ENCODE peak calls at places on chromosome 22, in five cellular contexts. One of them, this sample, is unnamed.

GRCh38 chr22:37043828-37044538 is 7.6 kb upstream of the KCTD17 start:
- DNase-seq in astrocyte of the cerebellum: no peak
- DNase-seq in left cardiac atrium: peak; percentile 58
- DNase-seq in mucosa of gallbladder: peak; percentile 81
- DNase-seq in GM23338: peak; percentile 68
- DNase-seq in this sample: no peak

GRCh38 chr22:49582171-49582570 is 245.5 kb downstream of the BRD1 start:
- DNase-seq in astrocyte of the cerebellum: no peak
- DNase-seq in GM23338: no peak
- DNase-seq in left cardiac atrium: no peak
- DNase-seq in mucosa of gallbladder: no peak
- DNase-seq in this sample: no peak

GRCh38 chr22:39724390-39724789 is 153.8 kb downstream of the CACNA1I start:
- DNase-seq in mucosa of gallbladder: no peak
- DNase-seq in left cardiac atrium: no peak
- DNase-seq in astrocyte of the cerebellum: no peak
- DNase-seq in GM23338: peak; percentile 41
- DNase-seq in this sample: no peak

GRCh38 chr22:36293606-36294292 is 40.8 kb downstream of the APOL1 start:
- DNase-seq in mucosa of gallbladder: no peak
- DNase-seq in astrocyte of the cerebellum: no peak
- DNase-seq in GM23338: no peak
- DNase-seq in left cardiac atrium: peak; percentile 16
- DNase-seq in this sample: no peak

GRCh38 chr22:41862530-41863266 is 29.8 kb downstream of the SREBF2 start:
- DNase-seq in astrocyte of the cerebellum: no peak
- DNase-seq in GM23338: no peak
- DNase-seq in left cardiac atrium: no peak
- DNase-seq in mucosa of gallbladder: no peak
- DNase-seq in this sample: no peak

GRCh38 chr22:25176175-25176574 is 23.5 kb upstream of the CRYBB3 start:
- DNase-seq in GM23338: no peak
- DNase-seq in mucosa of gallbladder: no peak
- DNase-seq in left cardiac atrium: no peak
- DNase-seq in astrocyte of the cerebellum: no peak
- DNase-seq in this sample: no peak

GRCh38 chr22:43812149-43812842 is at the start of gene EFCAB6:
- DNase-seq in GM23338: peak; percentile 99
- DNase-seq in astrocyte of the cerebellum: peak; percentile 78
- DNase-seq in mucosa of gallbladder: peak; percentile 94
- DNase-seq in left cardiac atrium: peak; percentile 94
- DNase-seq in this sample: peak; percentile 79

GRCh38 chr22:17785185-17786184 is 11.2 kb upstream of the BID start:
- DNase-seq in GM23338: peak; percentile 95
- DNase-seq in left cardiac atrium: peak; percentile 59
- DNase-seq in astrocyte of the cerebellum: no peak
- DNase-seq in mucosa of gallbladder: peak; percentile 50
- DNase-seq in this sample: peak; percentile 34

GRCh38 chr22:49206281-49206680 is 621.4 kb downstream of the BRD1 start:
- DNase-seq in mucosa of gallbladder: no peak
- DNase-seq in left cardiac atrium: no peak
- DNase-seq in astrocyte of the cerebellum: no peak
- DNase-seq in GM23338: no peak
- DNase-seq in this sample: no peak

GRCh38 chr22:38383417-38383816 is 66.2 kb upstream of the CSNK1E start:
- DNase-seq in left cardiac atrium: no peak
- DNase-seq in mucosa of gallbladder: no peak
- DNase-seq in GM23338: peak; percentile 25
- DNase-seq in astrocyte of the cerebellum: no peak
- DNase-seq in this sample: no peak

GRCh38 chr22:45692549-45692948 is 20.9 kb downstream of the ATXN10 start:
- DNase-seq in GM23338: no peak
- DNase-seq in astrocyte of the cerebellum: peak; percentile 52
- DNase-seq in mucosa of gallbladder: no peak
- DNase-seq in left cardiac atrium: no peak
- DNase-seq in this sample: no peak